ENCODE peak calls at places on chromosomes 7 and 10, in four cellular contexts. S, B, O and U are unnamed samples.

GRCh38 chr7:36303202-36304098 is 86.2 kb upstream of the ANLN start:
- DNase-seq in B (peak), O (peak), S (peak), U (peak)

GRCh38 chr7:28685660-28686417 is 272.3 kb downstream of the TRIL start:
- DNase-seq in B (peak), O (peak), S (peak), U (peak)

GRCh38 chr10:118952493-118953295 is 76.8 kb upstream of the NANOS1 start:
- DNase-seq in O (no peak), S (no peak), B (no peak), U (no peak)

GRCh38 chr7:158595068-158595467 is 7.4 kb upstream of the PTPRN2 start:
- DNase-seq in S (no peak), B (no peak), O (no peak), U (no peak)

GRCh38 chr7:120865191-120865976 is 7.4 kb upstream of the TSPAN12 start:
- DNase-seq in O (no peak), S (no peak), B (no peak), U (no peak)

GRCh38 chr10:3658766-3659165 is 126.2 kb downstream of the KLF6 start:
- DNase-seq in B (no peak), S (no peak), O (no peak), U (no peak)

GRCh38 chr10:17479015-17479615 is 24.7 kb upstream of the ST8SIA6 start:
- DNase-seq in O (no peak), S (no peak), B (no peak), U (no peak)

GRCh38 chr7:123209786-123210185 is 10.0 kb upstream of the SLC13A1 start:
- DNase-seq in B (no peak), O (no peak), S (peak), U (no peak)

GRCh38 chr7:493661-494251 is 25.9 kb downstream of the PDGFA start:
- DNase-seq in S (no peak), B (peak), O (no peak), U (no peak)

GRCh38 chr10:95793401-95794045 is 37.6 kb downstream of the ENTPD1 start:
- DNase-seq in S (peak), B (peak), O (no peak), U (no peak)

GRCh38 chr7:97844036-97844435 is 28.2 kb downstream of the ASNS start:
- DNase-seq in S (no peak), O (no peak), B (no peak), U (no peak)

GRCh38 chr10:23270531-23270930 is 74.1 kb downstream of the C10orf67 start:
- DNase-seq in B (no peak), O (no peak), S (no peak), U (no peak)

DNA sequence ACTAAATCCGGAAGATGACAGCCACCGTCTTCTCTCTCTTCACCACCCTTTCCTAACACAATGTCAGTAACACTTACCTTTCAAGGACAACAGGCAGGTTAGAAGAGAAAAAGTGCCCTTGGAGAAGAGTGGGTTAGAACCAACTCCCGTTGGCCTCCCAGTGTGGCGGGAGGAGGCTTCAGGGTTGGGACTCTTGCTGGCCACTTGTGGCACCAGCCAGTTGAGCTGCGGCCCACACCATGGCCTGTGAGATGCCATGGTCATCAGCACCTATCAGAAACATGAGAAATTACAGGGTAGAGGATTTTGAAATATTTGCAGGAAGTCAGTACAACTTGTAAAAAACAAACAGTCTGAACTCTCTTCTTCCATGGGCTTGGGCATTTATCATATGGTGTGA is 93.8 kb downstream of the MKI67 start:
- DNase-seq in B (no peak), O (no peak), S (no peak), U (no peak)
- H3K4me3 ChIP-seq in B (no peak), O (no peak), S (no peak), U (no peak)

DNA sequence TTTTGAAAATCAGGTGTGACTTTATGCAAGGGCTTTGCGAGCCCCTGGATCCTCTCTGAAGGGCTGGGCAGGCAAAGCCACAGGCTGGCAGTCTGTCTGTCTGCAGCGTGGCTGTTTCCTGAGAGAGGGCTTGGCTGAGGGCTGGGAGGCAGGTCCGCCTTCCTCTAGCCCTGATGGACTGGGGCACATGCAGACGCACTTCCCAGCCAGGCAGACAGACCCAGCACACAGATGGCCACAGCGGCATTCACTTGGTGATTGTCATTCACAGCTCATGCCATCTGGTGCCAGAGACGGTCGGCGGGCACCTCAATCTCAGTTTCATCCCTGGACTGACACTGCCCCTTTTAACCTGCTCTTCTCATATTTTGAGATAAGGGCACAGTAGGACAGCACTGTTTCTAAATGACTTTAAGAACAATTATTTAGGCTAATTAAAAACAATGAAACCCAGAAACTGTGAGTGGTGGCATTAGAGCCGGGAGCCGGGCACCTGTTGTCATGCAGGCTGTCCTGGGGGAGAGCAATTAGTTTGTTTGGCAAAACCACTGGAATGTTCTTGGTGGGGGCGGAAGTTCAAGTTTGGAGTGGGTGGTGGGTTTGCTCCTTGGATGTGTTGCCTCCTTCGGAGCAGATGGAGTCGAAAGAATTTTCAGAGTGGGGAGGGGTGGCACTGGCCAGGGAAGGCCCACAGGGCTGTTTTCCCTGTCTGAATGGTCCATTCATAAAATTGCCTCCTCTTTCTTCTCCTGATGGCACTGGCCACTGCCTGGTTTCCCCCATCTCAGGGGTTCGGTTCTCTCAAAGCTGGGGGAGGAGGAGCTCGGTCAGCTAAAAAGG is 35.7 kb downstream of the RBM20 start:
- DNase-seq in O (no peak), B (peak), S (no peak), U (no peak)
- TF ChIP-seq POLR2A in O (no peak), B (no peak), S (no peak), U (no peak)

DNA sequence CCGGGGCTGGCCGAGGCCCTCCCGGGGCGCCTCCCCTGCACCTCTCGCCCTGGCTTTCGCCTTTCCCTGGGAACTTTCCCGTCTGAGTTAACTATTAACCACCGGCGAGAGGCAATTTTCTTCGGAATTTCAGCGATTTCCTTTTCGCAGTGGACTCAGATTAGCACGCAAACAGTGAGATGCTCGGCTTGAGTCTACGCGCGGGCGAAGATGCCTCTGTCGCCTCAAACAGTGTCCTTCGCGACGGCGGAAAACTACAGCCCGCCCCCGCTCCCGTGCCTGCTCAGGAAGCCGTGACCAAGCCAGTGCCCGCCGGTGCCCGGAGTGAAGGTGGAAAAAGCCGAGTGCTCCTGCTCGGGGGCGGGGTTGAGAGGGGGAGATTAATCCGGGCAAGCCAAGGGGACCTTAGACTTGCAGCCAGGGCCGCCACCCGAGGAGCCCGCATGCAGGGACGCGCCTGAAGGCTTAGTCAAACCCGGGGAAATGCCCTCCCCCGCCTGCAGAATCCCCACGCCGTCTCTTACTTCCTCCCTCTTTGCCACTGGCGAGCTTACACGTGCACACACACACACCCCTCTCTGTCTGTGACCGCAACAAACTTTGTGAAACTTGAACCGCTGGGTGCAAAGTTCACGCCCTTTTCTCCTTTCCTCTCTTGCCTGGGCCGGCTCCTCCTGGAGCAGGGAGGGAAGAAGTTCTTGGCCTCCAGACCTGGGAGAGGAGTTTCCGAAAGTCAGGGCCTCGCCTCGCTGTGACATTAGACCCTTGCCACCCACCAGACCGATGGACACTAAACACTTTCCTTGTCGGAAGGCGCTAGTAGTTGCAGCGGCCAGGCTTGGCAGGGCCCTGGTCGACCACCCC is 14.4 kb upstream of the PAX2 start:
- DNase-seq in B (no peak), S (peak), O (peak), U (no peak)
- H3K4me3 ChIP-seq in B (no peak), S (peak), O (no peak), U (no peak)

GRCh38 chr10:72263613-72264241 is 10.0 kb upstream of the DDIT4 start:
- DNase-seq in B (no peak), O (peak), S (no peak), U (peak)
- TF ChIP-seq POLR2A in B (no peak), O (no peak), S (no peak), U (peak)

DNA sequence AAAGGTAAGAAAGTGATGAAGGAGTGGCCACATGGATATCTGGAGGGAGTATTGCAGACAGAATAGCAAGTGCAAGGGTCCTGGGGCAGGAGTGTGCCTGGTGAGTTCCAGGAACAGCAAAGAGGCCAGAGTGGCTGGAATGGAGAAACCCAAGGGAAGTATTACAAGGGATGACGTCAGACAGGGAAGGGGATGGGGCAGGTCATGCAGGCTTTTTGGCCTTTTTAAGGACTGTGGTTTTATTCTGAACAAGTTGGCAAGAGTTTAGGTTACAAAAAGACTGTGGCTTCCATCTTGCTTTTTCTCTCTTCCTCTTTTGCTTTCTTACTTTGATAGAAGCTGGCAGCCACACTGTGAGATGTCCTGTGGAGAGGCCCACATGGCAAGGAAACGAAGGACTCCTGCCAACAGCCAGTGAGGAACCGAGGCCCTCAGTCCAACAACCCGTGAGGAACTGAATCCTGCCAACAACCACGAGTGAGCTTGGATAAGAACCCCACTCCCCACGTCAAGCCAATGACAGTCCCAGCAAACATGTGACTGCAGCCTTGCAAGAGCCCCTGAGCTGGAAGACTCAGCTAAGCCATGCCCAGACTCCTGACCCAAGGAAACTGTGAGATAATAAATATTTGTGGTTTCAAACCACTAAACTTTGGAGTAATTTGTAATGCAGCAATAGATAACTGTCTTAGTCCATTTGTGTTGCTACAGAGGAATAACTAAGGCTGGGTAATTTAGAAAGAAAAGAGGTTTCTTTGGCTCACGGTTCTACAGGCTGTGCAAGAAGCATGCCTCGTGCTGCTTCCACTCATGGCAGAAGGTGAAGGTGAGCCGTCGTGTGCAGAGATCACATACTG is 19.8 kb upstream of the KDM7A start:
- DNase-seq in O (peak), B (peak), S (peak), U (no peak)
- H3K4me3 ChIP-seq in O (no peak), B (no peak), S (no peak), U (no peak)

GRCh38 chr7:48089415-48089975 is 430 bp downstream of the UPP1 start:
- DNase-seq in O (peak), S (no peak), B (no peak), U (peak)

GRCh38 chr7:48091506-48092433 is 2.7 kb downstream of the UPP1 start:
- DNase-seq in O (no peak), S (no peak), B (no peak), U (no peak)

GRCh38 chr7:48087349-48087748 is 1.7 kb upstream of the UPP1 start:
- DNase-seq in B (no peak), O (no peak), S (no peak), U (no peak)

GRCh38 chr7:48088559-48089414 is at the start of gene UPP1:
- DNase-seq in B (peak), S (peak), O (peak), U (peak)

GRCh38 chr7:48090095-48090805 is 1.2 kb downstream of the UPP1 start:
- DNase-seq in S (peak), B (peak), O (peak), U (no peak)
- TF ChIP-seq POLR2A in S (peak), B (no peak), O (no peak), U (no peak)